ENCODE peak calls at places on chromosomes 11 and 22, in four cellular contexts. One of them, this sample, is unnamed.
A peak's percentile ranks its signal among the peaks of the same experiment; 100 is the strongest.

GRCh38 chr11:104609297-104609696 is 289.0 kb downstream of the CASP12 start:
- DNase-seq in activated T-cell treated with anti-CD3 and anti-CD28 coated beads for 1 hour: peak; percentile 6
- DNase-seq in left lobe of liver: no peak
- DNase-seq in activated CD4-positive, CD25-positive, alpha-beta regulatory T cell: no peak
- DNase-seq in this sample: no peak

GRCh38 chr11:25183436-25183835 is 686.6 kb downstream of the LUZP2 start:
- DNase-seq in activated T-cell treated with anti-CD3 and anti-CD28 coated beads for 1 hour: no peak
- DNase-seq in left lobe of liver: no peak
- DNase-seq in activated CD4-positive, CD25-positive, alpha-beta regulatory T cell: no peak
- DNase-seq in this sample: no peak

GRCh38 chr11:134562941-134563471 is 151.0 kb upstream of the B3GAT1 start:
- DNase-seq in activated T-cell treated with anti-CD3 and anti-CD28 coated beads for 1 hour: no peak
- DNase-seq in left lobe of liver: peak; percentile 35
- DNase-seq in activated CD4-positive, CD25-positive, alpha-beta regulatory T cell: no peak
- DNase-seq in this sample: no peak

GRCh38 chr11:5581014-5581413 is 337 bp downstream of the OR52B6 start:
- DNase-seq in activated T-cell treated with anti-CD3 and anti-CD28 coated beads for 1 hour: no peak
- DNase-seq in left lobe of liver: no peak
- DNase-seq in activated CD4-positive, CD25-positive, alpha-beta regulatory T cell: no peak
- DNase-seq in this sample: no peak

GRCh38 chr11:119335091-119335654 is 846 bp downstream of the RNF26 start:
- DNase-seq in activated T-cell treated with anti-CD3 and anti-CD28 coated beads for 1 hour: no peak
- DNase-seq in left lobe of liver: peak; percentile 47
- DNase-seq in activated CD4-positive, CD25-positive, alpha-beta regulatory T cell: no peak
- DNase-seq in this sample: no peak

GRCh38 chr11:57324886-57325734 is at the start of gene TNKS1BP1:
- DNase-seq in activated T-cell treated with anti-CD3 and anti-CD28 coated beads for 1 hour: peak; percentile 84
- DNase-seq in left lobe of liver: peak; percentile 99
- DNase-seq in activated CD4-positive, CD25-positive, alpha-beta regulatory T cell: peak; percentile 81
- DNase-seq in this sample: peak; percentile 95

GRCh38 chr11:80980221-80980620 is 1539.4 kb upstream of the TENM4 start:
- DNase-seq in activated T-cell treated with anti-CD3 and anti-CD28 coated beads for 1 hour: no peak
- DNase-seq in left lobe of liver: no peak
- DNase-seq in activated CD4-positive, CD25-positive, alpha-beta regulatory T cell: no peak
- DNase-seq in this sample: no peak

GRCh38 chr11:120917536-120918239 is 106.2 kb upstream of the TBCEL start:
- DNase-seq in activated T-cell treated with anti-CD3 and anti-CD28 coated beads for 1 hour: no peak
- DNase-seq in left lobe of liver: no peak
- DNase-seq in activated CD4-positive, CD25-positive, alpha-beta regulatory T cell: no peak
- DNase-seq in this sample: no peak

GRCh38 chr22:32327066-32327465 is 30.6 kb upstream of the RFPL3 start:
- DNase-seq in activated T-cell treated with anti-CD3 and anti-CD28 coated beads for 1 hour: no peak
- DNase-seq in left lobe of liver: peak; percentile 41
- DNase-seq in activated CD4-positive, CD25-positive, alpha-beta regulatory T cell: no peak
- DNase-seq in this sample: no peak

GRCh38 chr22:38213319-38214247 is 11.8 kb downstream of the MAFF start:
- DNase-seq in activated T-cell treated with anti-CD3 and anti-CD28 coated beads for 1 hour: no peak
- DNase-seq in left lobe of liver: peak; percentile 80
- DNase-seq in activated CD4-positive, CD25-positive, alpha-beta regulatory T cell: no peak
- DNase-seq in this sample: no peak